ENCODE peak calls at places on chromosomes 6 and 20, in six cellular contexts. One of them, this sample, is unnamed.

GRCh38 chr6:90411292-90411781 is 114.7 kb upstream of the BACH2 start:
- DNase-seq in T-helper 2 cell: peak; percentile 31
- DNase-seq in WERI-Rb-1: no peak
- DNase-seq in T-helper 1 cell: peak; percentile 70
- DNase-seq in NCI-H446 treated with DMSO at 0.1 percent for 48 hours: no peak
- DNase-seq in GM04503: no peak
- DNase-seq in this sample: no peak

GRCh38 chr20:13898012-13898612 is 92.3 kb downstream of the SEL1L2 start:
- DNase-seq in T-helper 2 cell: no peak
- DNase-seq in WERI-Rb-1: peak; percentile 12
- DNase-seq in T-helper 1 cell: no peak
- DNase-seq in NCI-H446 treated with DMSO at 0.1 percent for 48 hours: peak; percentile 3
- DNase-seq in GM04503: no peak
- DNase-seq in this sample: no peak

GRCh38 chr6:140436023-140436811 is 1061.8 kb upstream of the CITED2 start:
- DNase-seq in T-helper 2 cell: no peak
- DNase-seq in WERI-Rb-1: no peak
- DNase-seq in T-helper 1 cell: no peak
- DNase-seq in NCI-H446 treated with DMSO at 0.1 percent for 48 hours: no peak
- DNase-seq in GM04503: peak; percentile 95
- DNase-seq in this sample: no peak

GRCh38 chr20:41733151-41733550 is 115.0 kb upstream of the CHD6 start:
- DNase-seq in T-helper 2 cell: no peak
- DNase-seq in WERI-Rb-1: no peak
- DNase-seq in T-helper 1 cell: no peak
- DNase-seq in NCI-H446 treated with DMSO at 0.1 percent for 48 hours: no peak
- DNase-seq in GM04503: no peak
- DNase-seq in this sample: no peak

GRCh38 chr20:54284928-54285704 is 77.2 kb downstream of the PFDN4 start:
- DNase-seq in T-helper 2 cell: no peak
- DNase-seq in WERI-Rb-1: no peak
- DNase-seq in T-helper 1 cell: peak; percentile 58
- DNase-seq in NCI-H446 treated with DMSO at 0.1 percent for 48 hours: no peak
- DNase-seq in GM04503: no peak
- DNase-seq in this sample: no peak

GRCh38 chr20:23305098-23305497 is 45.5 kb upstream of the NXT1 start:
- DNase-seq in T-helper 2 cell: no peak
- DNase-seq in WERI-Rb-1: no peak
- DNase-seq in T-helper 1 cell: no peak
- DNase-seq in NCI-H446 treated with DMSO at 0.1 percent for 48 hours: no peak
- DNase-seq in GM04503: peak; percentile 69
- DNase-seq in this sample: no peak

GRCh38 chr6:155269765-155270164 is 6.0 kb downstream of the CLDN20 start:
- DNase-seq in T-helper 2 cell: no peak
- DNase-seq in WERI-Rb-1: no peak
- DNase-seq in T-helper 1 cell: no peak
- DNase-seq in NCI-H446 treated with DMSO at 0.1 percent for 48 hours: no peak
- DNase-seq in GM04503: no peak
- DNase-seq in this sample: no peak

GRCh38 chr6:153012856-153013255 is 10.3 kb upstream of the MTRF1L start:
- DNase-seq in T-helper 2 cell: no peak
- DNase-seq in WERI-Rb-1: no peak
- DNase-seq in T-helper 1 cell: no peak
- DNase-seq in NCI-H446 treated with DMSO at 0.1 percent for 48 hours: no peak
- DNase-seq in GM04503: no peak
- DNase-seq in this sample: no peak

GRCh38 chr6:158323561-158323958 is 11.3 kb downstream of the TULP4 start:
- DNase-seq in T-helper 2 cell: no peak
- DNase-seq in WERI-Rb-1: no peak
- DNase-seq in T-helper 1 cell: peak; percentile 41
- DNase-seq in NCI-H446 treated with DMSO at 0.1 percent for 48 hours: no peak
- DNase-seq in GM04503: no peak
- DNase-seq in this sample: no peak

GRCh38 chr6:163583558-163583957 is 169.0 kb downstream of the QKI start:
- DNase-seq in T-helper 2 cell: no peak
- DNase-seq in WERI-Rb-1: no peak
- DNase-seq in T-helper 1 cell: no peak
- DNase-seq in NCI-H446 treated with DMSO at 0.1 percent for 48 hours: no peak
- DNase-seq in GM04503: no peak
- DNase-seq in this sample: no peak

GRCh38 chr6:33933101-33933500 is 129.3 kb upstream of the MLN start:
- DNase-seq in T-helper 2 cell: no peak
- DNase-seq in WERI-Rb-1: no peak
- DNase-seq in T-helper 1 cell: no peak
- DNase-seq in NCI-H446 treated with DMSO at 0.1 percent for 48 hours: no peak
- DNase-seq in GM04503: no peak
- DNase-seq in this sample: no peak

GRCh38 chr6:142942805-142943227 is 2.2 kb downstream of the HIVEP2 start:
- DNase-seq in T-helper 2 cell: no peak
- DNase-seq in WERI-Rb-1: no peak
- DNase-seq in T-helper 1 cell: peak; percentile 60
- DNase-seq in NCI-H446 treated with DMSO at 0.1 percent for 48 hours: peak; percentile 17
- DNase-seq in GM04503: no peak
- DNase-seq in this sample: no peak

GRCh38 chr6:111555041-111555440 is 50.6 kb downstream of the TRAF3IP2 start:
- DNase-seq in T-helper 2 cell: no peak
- DNase-seq in WERI-Rb-1: no peak
- DNase-seq in T-helper 1 cell: no peak
- DNase-seq in NCI-H446 treated with DMSO at 0.1 percent for 48 hours: peak; percentile 60
- DNase-seq in GM04503: peak; percentile 92
- DNase-seq in this sample: no peak

GRCh38 chr6:85278456-85279035 is 171.3 kb upstream of the NT5E start:
- DNase-seq in T-helper 2 cell: no peak
- DNase-seq in WERI-Rb-1: no peak
- DNase-seq in T-helper 1 cell: no peak
- DNase-seq in NCI-H446 treated with DMSO at 0.1 percent for 48 hours: no peak
- DNase-seq in GM04503: peak; percentile 25
- DNase-seq in this sample: no peak

This sample was measured in left lung.